ENCODE peak calls at places on chromosomes 6 and 20, in five cellular contexts. C is prostate gland, F is body of pancreas, X is heart left ventricle, K is thyroid gland. A is an unnamed sample.

GRCh38 chr6:168686339-168686738 is 245.4 kb downstream of the SMOC2 start:
- DNase-seq in F (no peak), K (no peak), C (no peak), X (no peak), A (no peak)

GRCh38 chr6:3364391-3364790 is 92.5 kb downstream of the SLC22A23 start:
- DNase-seq in C (no peak), X (no peak), F (peak), K (no peak), A (no peak)

GRCh38 chr20:35017099-35017835 is 61.6 kb downstream of the MYH7B start:
- DNase-seq in K (no peak), X (no peak), F (no peak), C (no peak), A (no peak)

GRCh38 chr20:62685781-62686555 is 22.7 kb upstream of the NTSR1 start:
- DNase-seq in C (peak), X (no peak), K (no peak), F (peak), A (no peak)

GRCh38 chr6:100506651-100507050 is 41.9 kb upstream of the SIM1 start:
- DNase-seq in F (no peak), K (no peak), C (no peak), X (no peak), A (no peak)

GRCh38 chr6:11938285-11938890 is 73.7 kb upstream of the HIVEP1 start:
- DNase-seq in K (peak), C (peak), F (peak), X (no peak), A (no peak)

GRCh38 chr6:15207923-15208322 is 37.9 kb upstream of the JARID2 start:
- DNase-seq in X (no peak), C (no peak), K (no peak), F (no peak), A (no peak)

GRCh38 chr6:82144852-82145332 is 102.7 kb downstream of the IBTK start:
- DNase-seq in C (no peak), K (peak), F (peak), X (peak), A (peak)

GRCh38 chr20:14972690-14973089 is 635.3 kb upstream of the FLRT3 start:
- DNase-seq in K (no peak), X (no peak), F (no peak), C (no peak), A (no peak)

GRCh38 chr6:28880894-28881780 is 42.6 kb downstream of the TRIM27 start:
- DNase-seq in K (peak), C (peak), X (peak), F (peak), A (no peak)

GRCh38 chr6:95279641-95280040 is 297.7 kb upstream of the MANEA start:
- DNase-seq in X (no peak), K (no peak), C (no peak), F (no peak), A (no peak)

GRCh38 chr6:159754959-159755914 is 6.6 kb upstream of the ACAT2 start:
- DNase-seq in X (peak), F (no peak), K (no peak), C (no peak), A (no peak)

GRCh38 chr6:44542401-44543116 is 155.1 kb downstream of the CDC5L start:
- DNase-seq in X (no peak), C (no peak), F (no peak), K (peak), A (no peak)

GRCh38 chr20:52001999-52002666 is 189.4 kb downstream of the ZFP64 start:
- DNase-seq in X (no peak), F (no peak), K (no peak), C (no peak), A (no peak)

GRCh38 chr20:1721687-1722512 is 64.3 kb upstream of the SIRPG start:
- DNase-seq in K (no peak), C (no peak), F (no peak), X (no peak), A (no peak)

GRCh38 chr6:121951918-121952379 is 447.5 kb upstream of the HSF2 start:
- DNase-seq in C (peak), F (peak), X (no peak), K (no peak), A (peak)

GRCh38 chr6:146670161-146670560 is 71.4 kb downstream of the ADGB start:
- DNase-seq in C (no peak), X (no peak), K (no peak), F (no peak), A (no peak)

GRCh38 chr6:125717120-125717731 is 32.2 kb upstream of the HEY2 start:
- DNase-seq in K (no peak), C (no peak), F (no peak), X (no peak), A (no peak)

GRCh38 chr6:95581073-95581472 is 3.7 kb downstream of the MANEA start:
- DNase-seq in F (no peak), C (no peak), X (no peak), K (no peak), A (no peak)

GRCh38 chr6:139839506-139840156 is 465.2 kb upstream of the CITED2 start:
- DNase-seq in K (no peak), X (peak), C (no peak), F (peak), A (no peak)

GRCh38 chr6:124011180-124011579 is 207.5 kb downstream of the NKAIN2 start:
- DNase-seq in F (no peak), C (no peak), X (no peak), K (no peak), A (no peak)

DNA sequence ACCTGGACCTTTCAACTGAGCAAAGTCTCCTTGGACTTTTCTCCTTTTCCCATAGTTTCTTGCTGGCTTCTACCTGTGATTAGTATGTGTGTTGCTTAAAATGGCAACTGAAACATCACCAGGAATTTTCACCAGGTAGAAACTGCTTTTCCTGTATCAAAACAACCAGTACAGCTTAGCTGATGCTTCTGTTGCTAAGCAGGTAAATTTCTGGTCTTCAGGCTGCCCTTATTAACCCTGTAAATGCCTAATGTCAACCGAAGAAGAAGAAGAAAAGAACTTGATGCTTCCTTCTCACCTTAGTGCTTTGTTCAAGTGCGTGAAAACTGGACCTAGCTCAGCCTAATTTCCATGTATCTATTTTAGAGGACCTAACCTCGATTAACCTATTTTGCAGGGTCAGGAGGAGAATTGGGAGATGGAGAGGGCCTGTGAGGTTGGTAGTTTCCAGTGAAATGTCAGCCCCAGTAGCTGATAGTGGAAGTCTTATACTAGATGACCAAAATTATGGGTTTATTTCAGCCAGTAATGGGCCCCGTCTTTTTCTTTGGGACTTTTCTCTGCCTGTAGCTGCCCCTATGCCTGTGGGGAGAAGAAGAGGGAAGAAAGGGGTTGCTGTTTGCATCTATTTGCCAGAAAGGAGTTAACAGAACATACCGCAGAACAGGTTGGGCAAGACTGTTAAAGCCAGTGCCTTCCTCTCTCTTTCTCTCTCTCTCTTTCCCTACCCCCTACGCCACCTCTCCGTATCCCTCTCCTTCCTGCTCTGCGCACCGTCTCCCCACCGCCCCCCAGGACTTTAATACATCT is 37.7 kb downstream of the RREB1 start:
- DNase-seq in K (peak), C (peak), X (no peak), F (peak), A (no peak)
- TF ChIP-seq POLR2A in K (no peak), C (no peak), X (no peak), F (no peak), A (no peak)

DNA sequence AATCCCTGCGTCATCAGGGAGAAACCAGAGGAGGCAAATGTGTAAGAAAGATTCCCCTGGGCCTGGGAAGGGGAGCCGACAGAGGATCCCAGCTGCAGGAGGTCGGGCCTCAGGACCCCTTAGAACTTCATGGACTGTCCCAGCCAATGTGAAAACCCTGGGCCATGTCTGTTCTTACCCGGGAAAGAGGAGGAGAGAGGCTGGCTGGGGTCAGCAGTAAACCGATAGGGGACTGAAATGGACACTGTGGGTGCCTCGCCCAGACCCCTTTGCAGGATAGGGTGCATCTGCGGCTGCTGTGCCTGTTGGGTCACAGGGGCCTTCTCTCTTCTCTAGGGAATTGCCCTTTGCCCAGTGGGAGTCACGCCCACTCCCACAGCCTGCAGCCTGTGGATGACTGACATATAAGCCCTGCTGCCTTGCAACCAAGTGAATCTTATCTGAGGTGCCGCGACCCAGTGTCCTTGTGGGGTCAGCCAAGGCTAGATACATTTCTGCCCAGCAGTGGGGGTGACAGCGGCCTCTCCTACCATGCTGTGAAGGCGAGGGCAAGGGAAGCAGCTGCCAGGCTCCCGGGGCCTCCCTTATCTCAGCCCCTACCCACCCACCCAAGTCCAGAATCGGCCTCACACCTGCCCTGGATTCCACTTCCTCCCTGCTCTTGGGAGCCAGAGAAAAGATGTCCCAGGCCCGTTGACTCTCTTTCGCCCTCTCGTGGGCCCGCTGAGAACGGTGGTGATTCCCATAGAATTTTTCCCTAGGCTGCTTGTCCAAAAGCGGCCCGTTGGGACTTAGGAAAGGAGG is 76.2 kb upstream of the RNF24 start:
- DNase-seq in F (peak), K (peak), C (peak), X (peak), A (no peak)
- TF ChIP-seq POLR2A in F (no peak), K (no peak), C (no peak), X (no peak), A (no peak)

DNA sequence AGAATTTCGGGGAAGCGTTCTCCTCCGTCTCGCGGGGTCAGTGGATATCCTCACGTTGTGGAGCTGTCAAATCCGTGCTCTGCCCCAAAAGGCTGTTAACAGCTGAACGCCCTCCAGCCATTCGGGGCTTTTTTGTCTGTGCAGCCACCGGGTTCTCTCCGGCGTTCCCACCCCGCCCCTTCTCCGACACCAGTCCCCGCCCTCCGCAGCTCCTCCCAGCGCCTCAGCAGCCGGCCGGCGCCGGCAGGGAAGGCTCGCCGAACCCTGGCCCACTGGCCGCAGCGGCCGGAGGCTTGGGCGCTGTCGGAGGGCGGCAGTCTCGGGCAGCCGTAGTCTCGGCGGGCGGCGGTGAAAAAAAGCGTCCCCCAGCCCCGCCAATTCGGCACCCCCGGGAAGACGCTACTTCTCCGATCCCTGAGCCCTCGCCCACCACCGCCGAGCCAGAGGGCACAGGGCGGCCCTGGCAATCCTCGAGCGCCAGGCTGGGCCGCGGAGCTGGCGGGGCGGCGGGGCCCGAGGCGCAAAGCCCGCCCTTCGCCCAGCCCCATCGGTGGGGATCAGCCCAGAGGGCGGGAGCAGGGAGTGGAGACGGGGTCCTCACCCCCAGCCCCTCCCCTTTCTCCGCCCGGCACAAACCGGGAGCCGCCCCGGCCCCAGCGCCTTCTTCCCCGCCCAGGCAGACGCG is at the start of gene SESN1:
- DNase-seq in X (peak), F (peak), K (peak), C (peak), A (peak)
- TF ChIP-seq POLR2A in X (peak), F (peak), K (peak), C (peak), A (peak)

GRCh38 chr20:10445758-10446157 is 10.7 kb downstream of the SLX4IP start:
- DNase-seq in X (no peak), F (no peak), K (no peak), C (no peak), A (no peak)

GRCh38 chr20:10448270-10449156 is 13.4 kb downstream of the SLX4IP start:
- DNase-seq in X (no peak), K (no peak), F (no peak), C (no peak), A (no peak)

GRCh38 chr20:10449270-10449669 is 14.2 kb downstream of the SLX4IP start:
- DNase-seq in C (no peak), X (no peak), K (no peak), F (no peak), A (no peak)

GRCh38 chr20:10443936-10444335 is 8.8 kb downstream of the SLX4IP start:
- DNase-seq in X (no peak), F (no peak), K (no peak), C (no peak), A (no peak)

GRCh38 chr20:10447028-10447427 is 11.9 kb downstream of the SLX4IP start:
- DNase-seq in C (no peak), K (no peak), F (peak), X (no peak), A (peak)
- TF ChIP-seq POLR2A in C (no peak), K (no peak), F (no peak), X (no peak), A (no peak)

A was measured in H54.